ENCODE peak calls at places on chromosomes 13 and 19, in ten cellular contexts. T is HFF-Myc, N is cardiac fibroblast, F is coronary artery, E is heart right ventricle, L is esophagus squamous epithelium, I is BJ, Y is lower lobe of right lung, G is A549, D is ascending aorta. S is an unnamed sample.

GRCh38 chr19:313169-313987 is 22.2 kb upstream of the PLPP2 start:
- DNase-seq in T (no peak), N (no peak), F (no peak), E (peak), L (no peak), I (no peak), Y (no peak), G (no peak), D (no peak), S (no peak)

GRCh38 chr13:110444226-110444653 is 117.3 kb downstream of the RAB20 start:
- DNase-seq in T (no peak), N (peak), F (no peak), E (no peak), L (no peak), I (no peak), Y (no peak), G (no peak), D (peak), S (no peak)

GRCh38 chr13:20465218-20465879 is 60.3 kb downstream of the CRYL1 start:
- DNase-seq in T (no peak), N (no peak), F (no peak), E (no peak), L (no peak), I (no peak), Y (no peak), G (peak), D (no peak), S (no peak)

GRCh38 chr19:17021793-17022590 is 4.6 kb downstream of the CPAMD8 start:
- DNase-seq in T (no peak), N (peak), F (no peak), E (no peak), L (no peak), I (no peak), Y (peak), G (no peak), D (no peak), S (no peak)

GRCh38 chr19:45160870-45161714 is at the start of gene NKPD1:
- DNase-seq in T (no peak), N (no peak), F (no peak), E (no peak), L (no peak), I (no peak), Y (peak), G (no peak), D (no peak), S (no peak)

GRCh38 chr19:52566588-52566987 is 3.5 kb upstream of the ZNF701 start:
- DNase-seq in T (peak), N (peak), F (no peak), E (no peak), L (no peak), I (peak), Y (no peak), G (peak), D (no peak), S (no peak)

GRCh38 chr19:29268103-29268502 is 55.2 kb upstream of the UQCRFS1 start:
- DNase-seq in T (no peak), N (no peak), F (peak), E (no peak), L (no peak), I (no peak), Y (no peak), G (no peak), D (no peak), S (no peak)

GRCh38 chr19:10612515-10613119 is 12.7 kb upstream of the SLC44A2 start:
- DNase-seq in T (no peak), N (no peak), F (peak), E (peak), L (no peak), I (no peak), Y (peak), G (no peak), D (peak), S (no peak)

GRCh38 chr19:1255186-1256161 is 7.1 kb downstream of the MIDN start:
- DNase-seq in T (no peak), N (no peak), F (no peak), E (no peak), L (no peak), I (no peak), Y (no peak), G (no peak), D (no peak), S (no peak)

GRCh38 chr19:19554074-19555023 is 16.3 kb downstream of the CILP2 start:
- DNase-seq in T (no peak), N (peak), F (no peak), E (no peak), L (no peak), I (no peak), Y (peak), G (no peak), D (no peak), S (peak)

GRCh38 chr19:17078920-17079709 is 3.5 kb downstream of the MYO9B start:
- DNase-seq in T (no peak), N (no peak), F (no peak), E (no peak), L (no peak), I (no peak), Y (no peak), G (no peak), D (no peak), S (no peak)

GRCh38 chr19:16301999-16302694 is 22.5 kb upstream of the KLF2 start:
- DNase-seq in T (no peak), N (peak), F (no peak), E (no peak), L (no peak), I (no peak), Y (no peak), G (peak), D (no peak), S (no peak)

GRCh38 chr13:114105351-114106225 is 26.8 kb downstream of the RASA3 start:
- DNase-seq in T (no peak), N (no peak), F (no peak), E (no peak), L (no peak), I (no peak), Y (no peak), G (no peak), D (peak), S (no peak)

GRCh38 chr13:110965038-110965754 is 50.3 kb upstream of the ANKRD10 start:
- DNase-seq in T (peak), N (peak), F (no peak), E (no peak), L (no peak), I (peak), Y (no peak), G (peak), D (no peak), S (no peak)

GRCh38 chr13:111629933-111630332 is 309.5 kb downstream of the TEX29 start:
- DNase-seq in T (no peak), N (no peak), F (no peak), E (no peak), L (no peak), I (no peak), Y (no peak), G (no peak), D (no peak), S (no peak)

GRCh38 chr13:34017231-34017630 is 199.3 kb downstream of the RFC3 start:
- DNase-seq in T (no peak), N (no peak), F (no peak), E (no peak), L (no peak), I (no peak), Y (no peak), G (no peak), D (no peak), S (no peak)

GRCh38 chr13:107459430-107459829 is 755.9 kb downstream of the LIG4 start:
- DNase-seq in T (no peak), N (peak), F (no peak), E (no peak), L (no peak), I (no peak), Y (no peak), G (no peak), D (no peak), S (no peak)

GRCh38 chr13:108213946-108214345 is 1.4 kb downstream of the LIG4 start:
- DNase-seq in T (no peak), N (peak), F (no peak), E (no peak), L (no peak), I (no peak), Y (no peak), G (no peak), D (no peak), S (no peak)

GRCh38 chr13:104586010-104586746 is 1520.0 kb upstream of the SLC10A2 start:
- DNase-seq in T (no peak), N (peak), F (no peak), E (no peak), L (no peak), I (no peak), Y (no peak), G (no peak), D (no peak), S (no peak)

GRCh38 chr13:110582421-110582954 is 21.0 kb upstream of the RAB20 start:
- DNase-seq in T (no peak), N (no peak), F (no peak), E (no peak), L (no peak), I (no peak), Y (no peak), G (no peak), D (no peak), S (no peak)

GRCh38 chr13:111902726-111903125 is 164.2 kb upstream of the SOX1 start:
- DNase-seq in T (no peak), N (no peak), F (peak), E (no peak), L (no peak), I (no peak), Y (no peak), G (no peak), D (no peak), S (no peak)

GRCh38 chr13:74062933-74063332 is 71.3 kb downstream of the KLF12 start:
- DNase-seq in T (no peak), N (peak), F (peak), E (peak), L (no peak), I (no peak), Y (no peak), G (no peak), D (peak), S (peak)

GRCh38 chr13:75258159-75258782 is 223.7 kb downstream of the TBC1D4 start:
- DNase-seq in T (peak), N (peak), F (no peak), E (no peak), L (no peak), I (no peak), Y (no peak), G (peak), D (no peak), S (no peak)

GRCh38 chr13:82438320-82438719 is 1444.0 kb downstream of the SLITRK1 start:
- DNase-seq in T (no peak), N (no peak), F (no peak), E (no peak), L (no peak), I (no peak), Y (no peak), G (no peak), D (no peak), S (no peak)

GRCh38 chr13:111330211-111330610 is 9.8 kb downstream of the TEX29 start:
- DNase-seq in T (no peak), N (no peak), F (no peak), E (no peak), L (no peak), I (no peak), Y (no peak), G (no peak), D (peak), S (no peak)

GRCh38 chr13:112722433-112723250 is 32.8 kb downstream of the ATP11A start:
- DNase-seq in T (no peak), N (peak), F (no peak), E (peak), L (no peak), I (no peak), Y (peak), G (peak), D (no peak), S (no peak)

GRCh38 chr13:113087923-113088690 is 17.5 kb upstream of the F7 start:
- DNase-seq in T (no peak), N (no peak), F (no peak), E (no peak), L (no peak), I (no peak), Y (peak), G (no peak), D (no peak), S (no peak)

GRCh38 chr13:48317511-48317981 is 14.0 kb downstream of the RB1 start:
- DNase-seq in T (no peak), N (no peak), F (no peak), E (no peak), L (no peak), I (no peak), Y (no peak), G (no peak), D (no peak), S (no peak)

GRCh38 chr19:472005-472858 is 11.4 kb upstream of the SHC2 start:
- DNase-seq in T (no peak), N (no peak), F (no peak), E (no peak), L (no peak), I (no peak), Y (no peak), G (no peak), D (no peak), S (no peak)

DNA sequence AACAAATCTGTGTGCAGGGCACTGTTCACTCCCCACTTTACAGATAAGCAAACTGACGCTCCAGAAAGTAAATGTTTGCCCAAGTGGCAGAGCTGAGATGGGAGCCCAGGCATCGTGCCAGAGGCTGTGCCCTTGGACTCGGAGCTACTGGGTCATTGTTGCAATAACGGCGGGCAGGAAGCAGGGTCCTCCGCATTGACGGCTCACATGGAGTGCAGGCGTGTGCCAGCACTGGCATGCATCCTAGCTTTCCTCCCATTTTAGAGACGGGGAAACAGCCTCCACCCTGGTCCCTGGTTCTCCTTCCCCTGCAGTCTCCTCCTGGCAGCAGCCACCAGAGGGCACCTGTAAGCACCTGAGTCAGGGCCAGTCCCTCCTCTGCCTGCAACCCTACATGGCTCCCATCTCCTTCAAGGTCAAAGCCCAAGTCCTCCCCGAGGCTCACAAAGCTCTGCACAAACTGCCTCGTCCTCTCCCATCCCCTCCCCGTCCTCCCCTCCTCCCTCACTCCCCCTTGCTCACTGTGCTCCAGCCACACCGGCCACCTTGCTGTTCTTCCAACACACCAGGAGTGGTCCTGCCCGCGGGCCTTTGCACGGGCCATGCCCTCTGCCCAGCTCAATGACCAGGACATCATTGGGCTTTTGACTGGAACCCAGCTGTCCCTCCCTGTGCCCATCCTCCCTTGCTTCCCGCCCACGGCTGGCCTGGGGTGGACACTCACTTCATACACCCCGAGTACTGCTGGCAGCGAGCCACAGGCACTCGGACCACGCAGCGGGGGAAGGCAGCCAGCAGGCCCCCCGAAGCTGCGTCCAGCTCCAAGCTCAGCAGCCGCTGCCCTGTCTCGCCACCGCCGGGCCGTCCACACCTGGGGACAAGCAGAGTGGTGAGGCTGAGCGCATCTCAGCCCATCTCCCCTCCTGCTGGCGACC is 7.7 kb upstream of the LRG1 start:
- DNase-seq in T (no peak), N (peak), F (no peak), E (no peak), L (no peak), I (no peak), Y (peak), G (peak), D (no peak), S (no peak)
- TF ChIP-seq CTCF in T (peak), N (peak), F (no peak), E (no peak), L (no peak), I (peak), Y (peak), G (peak), D (no peak), S (peak)

DNA sequence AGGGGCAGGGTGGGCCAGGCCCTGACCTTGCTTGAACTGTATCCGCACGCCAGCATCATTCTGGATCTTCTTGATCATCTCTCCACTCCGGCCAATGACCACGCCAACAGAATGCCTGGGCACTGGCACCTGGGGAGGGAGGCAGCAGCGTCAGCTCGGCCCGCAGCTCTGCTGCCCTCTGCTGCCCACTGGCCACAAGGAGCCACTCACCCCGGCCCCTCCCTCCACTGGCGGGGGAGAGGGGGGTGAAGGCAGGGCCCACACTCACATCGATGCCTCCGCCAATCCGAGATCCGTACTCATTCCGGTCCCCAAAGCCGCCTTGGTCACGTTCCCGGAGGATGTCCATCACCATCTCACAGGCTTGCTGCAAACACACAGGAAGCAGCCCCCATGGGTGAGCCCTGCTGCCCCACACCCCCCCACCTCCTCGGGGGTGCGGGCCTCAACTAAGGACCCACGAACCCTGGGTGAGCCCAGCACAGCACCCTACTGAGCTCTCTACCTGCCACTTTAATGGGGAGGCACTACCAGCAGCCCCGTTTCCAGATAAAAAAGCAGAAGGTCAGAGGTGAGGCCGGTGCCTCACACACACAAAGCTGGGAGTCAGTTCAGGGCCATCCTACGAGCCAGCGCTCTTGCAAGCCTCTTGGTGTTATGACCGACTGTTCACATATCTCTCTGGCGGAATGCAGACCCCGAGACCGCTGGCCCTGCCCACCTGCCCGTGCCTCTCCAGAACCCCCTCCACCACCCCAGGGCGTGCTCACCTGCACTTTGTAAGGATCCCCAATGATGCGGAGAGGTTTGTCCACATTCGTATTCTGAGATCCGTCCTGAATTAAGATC is 6.7 kb downstream of the KHSRP start:
- DNase-seq in T (no peak), N (peak), F (no peak), E (no peak), L (no peak), I (no peak), Y (no peak), G (peak), D (no peak), S (peak)
- TF ChIP-seq CTCF in T (peak), N (peak), F (no peak), E (peak), L (peak), I (peak), Y (peak), G (peak), D (no peak), S (no peak)

GRCh38 chr19:37695144-37695899 is 24.2 kb downstream of the ZNF607 start:
- DNase-seq in T (no peak), N (no peak), F (no peak), E (no peak), L (no peak), I (no peak), Y (no peak), G (no peak), D (no peak), S (no peak)

GRCh38 chr19:37692956-37693660 is 26.5 kb downstream of the ZNF607 start:
- DNase-seq in T (no peak), N (no peak), F (no peak), E (no peak), L (no peak), I (no peak), Y (no peak), G (no peak), D (no peak), S (no peak)

GRCh38 chr19:37691881-37692504 is 27.6 kb downstream of the ZNF607 start:
- DNase-seq in T (peak), N (peak), F (peak), E (peak), L (peak), I (peak), Y (peak), G (no peak), D (peak), S (peak)
- TF ChIP-seq CTCF in T (no peak), N (no peak), F (no peak), E (no peak), L (no peak), I (no peak), Y (no peak), G (no peak), D (no peak), S (no peak)

GRCh38 chr19:21508198-21508597 is 2.8 kb downstream of the ZNF429 start:
- DNase-seq in T (no peak), N (no peak), F (no peak), E (no peak), L (no peak), I (no peak), Y (no peak), G (no peak), D (no peak), S (no peak)

GRCh38 chr19:21505459-21506393 is at the start of gene ZNF429:
- DNase-seq in T (peak), N (peak), F (peak), E (peak), L (peak), I (peak), Y (peak), G (peak), D (peak), S (peak)
- TF ChIP-seq CTCF in T (no peak), N (peak), F (no peak), E (no peak), L (no peak), I (no peak), Y (no peak), G (no peak), D (no peak), S (no peak)

DNA sequence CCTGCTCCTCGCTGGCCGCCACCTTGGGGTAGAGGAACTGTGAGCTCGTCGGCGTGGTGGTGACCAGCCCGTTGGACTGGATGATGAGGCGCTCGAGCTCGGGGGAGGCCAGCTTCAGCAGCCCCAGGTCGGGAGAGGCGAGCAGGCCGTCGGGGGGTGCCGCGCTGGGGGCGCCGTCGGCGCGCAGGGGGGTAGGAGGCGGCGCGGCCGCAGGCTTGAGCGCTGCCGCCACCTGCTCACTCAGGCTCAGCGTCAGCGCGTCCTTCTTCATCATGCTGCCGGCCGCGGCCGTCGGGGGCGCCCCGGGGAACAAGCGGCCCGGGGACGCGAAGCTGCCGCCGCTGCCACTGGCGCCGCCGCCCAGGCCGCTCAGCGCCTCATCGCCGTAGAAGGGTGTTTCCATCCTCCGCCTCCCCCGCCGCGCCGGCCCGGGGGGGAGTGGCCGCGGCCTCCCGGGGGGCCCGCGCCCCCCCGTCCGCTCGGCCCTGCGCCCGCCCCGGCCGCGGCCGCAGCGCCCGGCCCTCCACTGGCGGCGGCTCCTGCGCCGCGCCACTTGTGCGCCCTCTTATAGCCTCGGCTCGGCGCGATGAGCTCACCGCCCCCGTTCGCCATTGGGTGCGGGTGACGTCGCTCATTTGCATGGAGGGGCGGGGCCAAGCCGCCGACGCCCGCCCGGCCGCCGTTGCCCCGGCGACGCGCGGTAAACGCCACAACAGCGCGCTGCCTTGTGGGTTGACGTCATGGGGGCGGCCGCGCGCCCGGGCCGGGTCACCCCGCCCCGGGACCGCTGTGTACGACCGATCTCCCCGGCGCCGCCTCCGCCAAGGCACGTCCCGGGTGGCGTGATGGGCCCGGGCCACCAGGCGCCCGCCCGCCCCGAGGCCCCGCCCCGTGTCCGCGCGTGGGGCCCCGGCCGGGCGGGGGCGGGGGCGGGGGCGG is at the start of gene JUND:
- DNase-seq in T (peak), N (peak), F (peak), E (peak), L (peak), I (peak), Y (peak), G (peak), D (peak), S (peak)
- TF ChIP-seq CTCF in T (no peak), N (no peak), F (no peak), E (no peak), L (no peak), I (no peak), Y (no peak), G (no peak), D (peak), S (no peak)

GRCh38 chr13:53189162-53189561 is 160.5 kb downstream of the OLFM4 start:
- DNase-seq in T (no peak), N (no peak), F (no peak), E (no peak), L (no peak), I (no peak), Y (no peak), G (no peak), D (no peak), S (no peak)
- TF ChIP-seq CTCF in T (no peak), N (no peak), F (no peak), E (no peak), L (no peak), I (no peak), Y (no peak), G (no peak), D (no peak), S (no peak)